ENCODE peak calls at places on chromosomes 4 and X, in six cellular contexts. Y is T-helper 9 cell, I is mesenchymal stem cell, B is RKO, W is NCI-H2081, E is NCI-H1092. J is an unnamed sample.

GRCh38 chr4:90443231-90443630 is 316.0 kb downstream of the CCSER1 start:
- DNase-seq in I (no peak), B (no peak), E (no peak), W (no peak), Y (no peak), J (no peak)

GRCh38 chr4:15182600-15183222 is 180.4 kb downstream of the CPEB2 start:
- DNase-seq in B (no peak), E (no peak), W (no peak), Y (no peak), I (peak; percentile 32), J (no peak)

GRCh38 chr4:2512396-2513135 is 23.9 kb upstream of the FAM193A start:
- DNase-seq in W (no peak), I (no peak), E (no peak), B (no peak), Y (no peak), J (no peak)

GRCh38 chr4:170827562-170828260 is 738.0 kb upstream of the AADAT start:
- DNase-seq in W (no peak), I (no peak), B (no peak), E (no peak), Y (no peak), J (no peak)

GRCh38 chr4:158259955-158260575 is 49.8 kb downstream of the TMEM144 start:
- DNase-seq in W (peak; percentile 11), B (peak; percentile 37), E (no peak), Y (no peak), I (peak; percentile 38), J (no peak)

GRCh38 chr4:1404573-1405248 is 1.5 kb downstream of the NKX1-1 start:
- DNase-seq in E (no peak), W (no peak), Y (no peak), I (no peak), B (no peak), J (no peak)

GRCh38 chrX:65744965-65745364 is 77.5 kb downstream of the MSN start:
- DNase-seq in W (no peak), I (no peak), Y (no peak), E (no peak), B (no peak), J (no peak)

GRCh38 chr4:39237179-39237578 is 54.9 kb downstream of the WDR19 start:
- DNase-seq in B (no peak), E (no peak), W (no peak), I (no peak), Y (no peak), J (no peak)

GRCh38 chrX:154444755-154445246 is 860 bp downstream of the FAM50A start:
- DNase-seq in B (no peak), I (no peak), W (no peak), E (no peak), Y (no peak), J (no peak)

GRCh38 chrX:129534816-129535578 is 5.1 kb upstream of the OCRL start:
- DNase-seq in E (no peak), Y (no peak), W (no peak), I (peak; percentile 19), B (peak; percentile 15), J (no peak)

GRCh38 chr4:19309365-19309764 is 942.3 kb upstream of the SLIT2 start:
- DNase-seq in E (no peak), B (peak; percentile 11), Y (no peak), I (peak; percentile 43), W (peak; percentile 41), J (peak; percentile 70)

GRCh38 chrX:74602142-74602541 is 12.3 kb downstream of the RLIM start:
- DNase-seq in B (no peak), I (no peak), Y (no peak), W (no peak), E (no peak), J (no peak)

GRCh38 chr4:136740326-136740725 is 792.0 kb downstream of the PCDH18 start:
- DNase-seq in B (no peak), I (no peak), Y (no peak), E (no peak), W (no peak), J (no peak)

GRCh38 chr4:118076958-118077766 is 42.9 kb downstream of the NDST3 start:
- DNase-seq in E (no peak), I (peak; percentile 30), B (no peak), W (no peak), Y (no peak), J (peak; percentile 44)

GRCh38 chr4:2691313-2691712 is 64.8 kb downstream of the TNIP2 start:
- DNase-seq in W (no peak), E (no peak), I (no peak), Y (no peak), B (no peak), J (no peak)

GRCh38 chr4:184014301-184014700 is 109.2 kb downstream of the STOX2 start:
- DNase-seq in B (no peak), W (no peak), Y (no peak), E (no peak), I (no peak), J (no peak)